ENCODE peak calls at places on chromosomes 3 and 15, in seven cellular contexts. W is psoas muscle, C is HFF-Myc, N is heart left ventricle, A is GM12865, B is body of pancreas, O is A549. T is an unnamed sample.

GRCh38 chr15:25179673-25180511 is 225.1 kb downstream of the SNRPN start:
- DNase-seq in W (peak), C (no peak), N (peak), A (no peak), B (peak), O (no peak), T (no peak)

GRCh38 chr3:107857854-107858253 is 233.0 kb downstream of the CD47 start:
- DNase-seq in W (no peak), C (no peak), N (no peak), A (no peak), B (no peak), O (no peak), T (no peak)

GRCh38 chr3:14725015-14725431 is 50.1 kb downstream of the C3orf20 start:
- DNase-seq in W (no peak), C (peak), N (no peak), A (no peak), B (peak), O (no peak), T (no peak)

GRCh38 chr3:25582242-25582641 is 82.5 kb downstream of the TOP2B start:
- DNase-seq in W (no peak), C (peak), N (no peak), A (no peak), B (no peak), O (peak), T (peak)

GRCh38 chr3:101466465-101467309 is 46.3 kb downstream of the SENP7 start:
- DNase-seq in W (no peak), C (no peak), N (no peak), A (no peak), B (peak), O (no peak), T (no peak)

GRCh38 chr3:29280675-29281264 is at the start of gene RBMS3:
- DNase-seq in W (peak), C (peak), N (peak), A (peak), B (peak), O (peak), T (peak)

GRCh38 chr3:126399348-126399730 is 4.6 kb downstream of the CFAP100 start:
- DNase-seq in W (no peak), C (no peak), N (no peak), A (peak), B (no peak), O (no peak), T (no peak)

GRCh38 chr3:183762304-183762703 is 63.1 kb downstream of the MAP6D1 start:
- DNase-seq in W (no peak), C (no peak), N (no peak), A (no peak), B (no peak), O (no peak), T (no peak)

GRCh38 chr3:9078561-9079240 is 115.4 kb upstream of the RAD18 start:
- DNase-seq in W (no peak), C (no peak), N (no peak), A (peak), B (no peak), O (peak), T (no peak)

GRCh38 chr15:66291816-66292215 is 1.6 kb upstream of the DIS3L start:
- DNase-seq in W (no peak), C (no peak), N (no peak), A (peak), B (no peak), O (no peak), T (no peak)

GRCh38 chr3:138877246-138877645 is 42.5 kb upstream of the PIK3CB start:
- DNase-seq in W (no peak), C (no peak), N (no peak), A (peak), B (no peak), O (no peak), T (no peak)

GRCh38 chr3:152021951-152022461 is 148.6 kb downstream of the SUCNR1 start:
- DNase-seq in W (no peak), C (peak), N (no peak), A (no peak), B (no peak), O (peak), T (no peak)

GRCh38 chr15:64856429-64857145 is 14.9 kb downstream of the PLEKHO2 start:
- DNase-seq in W (peak), C (no peak), N (peak), A (no peak), B (peak), O (no peak), T (no peak)

GRCh38 chr3:23422511-23422851 is 219.4 kb downstream of the UBE2E2 start:
- DNase-seq in W (no peak), C (no peak), N (no peak), A (peak), B (no peak), O (no peak), T (no peak)

GRCh38 chr3:41202834-41203345 is 3.6 kb downstream of the CTNNB1 start:
- DNase-seq in W (no peak), C (no peak), N (no peak), A (peak), B (peak), O (no peak), T (peak)

GRCh38 chr3:138941259-138941885 is 5.6 kb downstream of the FOXL2 start:
- DNase-seq in W (no peak), C (no peak), N (no peak), A (peak), B (peak), O (peak), T (no peak)

GRCh38 chr15:57305009-57305408 is 71.3 kb upstream of the CGNL1 start:
- DNase-seq in W (no peak), C (no peak), N (no peak), A (no peak), B (no peak), O (no peak), T (no peak)

GRCh38 chr15:40245666-40246065 is 6.8 kb downstream of the PAK6 start:
- DNase-seq in W (peak), C (no peak), N (no peak), A (no peak), B (no peak), O (no peak), T (no peak)

GRCh38 chr15:61256231-61256630 is 27.1 kb upstream of the RORA start:
- DNase-seq in W (no peak), C (no peak), N (no peak), A (no peak), B (no peak), O (no peak), T (no peak)

GRCh38 chr3:190504354-190505125 is 9.3 kb upstream of the IL1RAP start:
- DNase-seq in W (no peak), C (no peak), N (no peak), A (no peak), B (no peak), O (no peak), T (no peak)
- H3K4me3 ChIP-seq in W (no peak), C (no peak), N (no peak), A (no peak), B (no peak), O (no peak), T (no peak)

DNA sequence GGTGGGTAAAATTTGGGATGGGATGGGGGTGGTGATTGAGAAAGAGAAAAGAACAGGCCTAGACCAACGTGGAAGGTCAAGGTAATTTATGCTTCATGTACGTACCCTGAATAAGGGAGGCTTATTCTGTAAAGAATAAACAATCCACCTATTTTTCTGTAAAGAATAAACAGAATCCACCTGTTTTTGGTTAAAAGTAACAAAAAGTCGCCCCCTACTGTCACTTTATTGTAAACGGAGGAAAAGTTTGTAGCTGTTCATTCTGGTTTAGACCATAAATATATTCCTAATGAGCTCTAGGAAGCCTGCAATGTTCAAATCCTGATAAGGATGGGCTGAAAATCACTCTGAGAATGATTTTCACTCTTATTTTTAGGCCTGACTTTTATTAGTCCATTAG is 23.5 kb upstream of the SQOR start:
- DNase-seq in W (no peak), C (no peak), N (no peak), A (peak), B (no peak), O (no peak), T (no peak)
- TF ChIP-seq CTCF in W (peak), C (peak), N (peak), A (peak), B (peak), O (peak), T (peak)

DNA sequence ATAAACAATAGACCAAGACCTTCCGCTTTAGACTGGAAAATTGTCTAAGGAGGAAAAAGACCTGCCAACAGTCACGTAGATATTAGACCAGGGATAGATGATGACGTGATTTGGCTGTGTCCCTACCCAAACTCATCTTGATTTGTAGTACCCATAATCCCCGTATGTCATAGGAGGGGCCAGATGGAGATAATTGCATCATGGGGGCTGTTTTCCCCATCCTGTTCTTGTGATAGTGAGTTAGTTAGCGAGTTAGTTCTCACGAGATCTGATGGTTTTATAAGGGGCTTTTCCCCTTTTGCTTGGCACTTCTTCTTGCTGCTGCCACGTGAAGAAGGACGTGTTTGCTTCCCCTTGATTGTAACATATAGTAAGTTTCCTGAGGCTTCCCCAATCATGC is 31.7 kb upstream of the SUCLG2 start:
- DNase-seq in W (no peak), C (no peak), N (no peak), A (no peak), B (no peak), O (no peak), T (no peak)
- H3K4me3 ChIP-seq in W (no peak), C (no peak), N (no peak), A (no peak), B (no peak), O (no peak), T (no peak)

GRCh38 chr3:132273043-132273442 is 44.2 kb upstream of the ACP3 start:
- DNase-seq in W (no peak), C (no peak), N (no peak), A (no peak), B (no peak), O (no peak), T (no peak)

GRCh38 chr3:132265488-132265887 is 51.7 kb upstream of the ACP3 start:
- DNase-seq in W (no peak), C (no peak), N (no peak), A (no peak), B (peak), O (no peak), T (no peak)

GRCh38 chr3:132265008-132265407 is 52.2 kb upstream of the ACP3 start:
- DNase-seq in W (no peak), C (no peak), N (no peak), A (no peak), B (no peak), O (no peak), T (no peak)

GRCh38 chr3:132267594-132267993 is 49.6 kb upstream of the ACP3 start:
- DNase-seq in W (no peak), C (no peak), N (no peak), A (no peak), B (peak), O (no peak), T (no peak)

GRCh38 chr3:132268956-132269355 is 48.3 kb upstream of the ACP3 start:
- DNase-seq in W (no peak), C (no peak), N (no peak), A (peak), B (no peak), O (no peak), T (no peak)
- TF ChIP-seq CTCF in W (no peak), C (peak), N (peak), A (peak), B (no peak), O (no peak), T (peak)

GRCh38 chr15:78663703-78664102 is 22.7 kb upstream of the CHRNB4 start:
- DNase-seq in W (no peak), C (no peak), N (no peak), A (no peak), B (no peak), O (no peak), T (no peak)
- H3K4me3 ChIP-seq in W (no peak), C (no peak), N (no peak), A (no peak), B (no peak), O (no peak), T (no peak)

GRCh38 chr15:91909574-91909973 is 56.1 kb downstream of the SLCO3A1 start:
- DNase-seq in W (no peak), C (no peak), N (no peak), A (no peak), B (no peak), O (no peak), T (no peak)
- TF ChIP-seq CTCF in W (no peak), C (no peak), N (no peak), A (no peak), B (no peak), O (no peak), T (no peak)

DNA sequence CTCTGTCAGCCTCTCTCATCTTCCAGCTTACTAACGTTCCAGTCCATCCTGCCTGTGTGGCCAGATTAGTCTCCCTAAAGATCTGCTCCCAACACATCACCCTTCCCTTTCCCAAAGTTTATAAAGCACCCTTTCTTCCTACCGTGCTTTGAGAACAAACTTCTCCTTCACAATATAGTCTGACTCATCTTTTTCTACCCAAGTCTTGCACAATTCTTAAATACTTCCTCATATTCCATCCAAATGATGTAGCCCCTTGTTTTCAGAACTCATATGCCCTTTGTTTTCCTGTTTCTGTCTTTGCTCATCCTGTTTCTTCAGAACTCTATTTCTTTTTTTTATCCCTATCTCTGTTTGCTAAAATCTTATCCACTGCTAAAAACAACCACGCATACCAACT is 326.8 kb downstream of the MFSD1 start:
- DNase-seq in W (no peak), C (no peak), N (no peak), A (no peak), B (no peak), O (no peak), T (peak)
- H3K4me3 ChIP-seq in W (no peak), C (no peak), N (no peak), A (no peak), B (no peak), O (no peak), T (no peak)

DNA sequence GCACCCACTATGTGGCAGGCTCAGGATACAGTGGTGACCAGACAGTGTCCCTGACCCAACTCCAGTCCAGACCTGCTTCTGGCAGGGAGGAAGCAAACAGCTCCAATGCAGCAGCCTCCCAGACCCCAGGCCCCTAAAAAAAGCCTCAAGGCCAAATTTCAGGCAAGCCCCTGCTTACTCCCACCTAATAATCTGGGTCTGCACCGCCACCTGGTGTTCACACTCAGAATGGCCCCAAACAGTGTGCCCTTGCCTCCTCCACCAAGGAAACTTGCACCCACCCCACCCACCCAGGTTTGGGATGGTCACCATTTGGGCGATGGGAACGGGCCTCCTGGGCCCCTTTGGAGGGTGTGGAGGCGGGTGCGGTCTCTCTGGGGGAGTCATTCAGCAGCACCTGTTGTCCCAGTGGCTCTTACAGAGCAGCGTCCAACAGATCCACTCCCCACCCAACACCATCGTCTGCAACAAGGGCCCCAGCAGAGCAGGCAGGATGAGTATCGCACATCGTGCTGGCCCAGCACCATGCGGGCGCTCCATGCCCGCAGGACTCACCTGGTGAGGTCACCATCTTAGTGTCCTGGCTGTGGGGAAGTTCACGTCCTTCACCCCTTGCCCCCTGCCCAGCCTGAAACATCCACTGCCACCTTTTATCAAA is 17.3 kb downstream of the C3orf18 start:
- DNase-seq in W (peak), C (no peak), N (no peak), A (peak), B (peak), O (peak), T (peak)
- TF ChIP-seq CTCF in W (peak), C (peak), N (peak), A (peak), B (peak), O (peak), T (peak)